ENCODE peak calls at places on chromosomes 7 and 10, in four cellular contexts. Z is A549, Q is H1, M is K562. G is an unnamed sample.

GRCh38 chr7:48074231-48074654 is 14.8 kb upstream of the UPP1 start:
- DNase-seq in Z (no peak), Q (no peak), M (no peak), G (no peak)

GRCh38 chr7:44980393-44981034 is 1.7 kb upstream of the MYO1G start:
- DNase-seq in Z (no peak), Q (peak; percentile 42), M (no peak), G (no peak)

GRCh38 chr10:123682477-123682876 is 16.3 kb downstream of the GPR26 start:
- DNase-seq in Z (no peak), Q (no peak), M (no peak), G (no peak)

GRCh38 chr10:74103560-74104248 is 46.9 kb downstream of the AP3M1 start:
- DNase-seq in Z (peak; percentile 51), Q (no peak), M (peak; percentile 31), G (no peak)

GRCh38 chr10:133335238-133336122 is 1.2 kb downstream of the CALY start:
- DNase-seq in Z (peak; percentile 80), Q (peak; percentile 83), M (peak; percentile 47), G (no peak)

GRCh38 chr7:117689421-117689820 is 183.8 kb downstream of the CTTNBP2 start:
- DNase-seq in Z (no peak), Q (no peak), M (no peak), G (no peak)

GRCh38 chr7:23261843-23262452 is 15.4 kb downstream of the GPNMB start:
- DNase-seq in Z (peak; percentile 76), Q (peak; percentile 73), M (peak; percentile 86), G (peak; percentile 58)

GRCh38 chr7:120168066-120168465 is 104.9 kb upstream of the KCND2 start:
- DNase-seq in Z (no peak), Q (no peak), M (no peak), G (no peak)

GRCh38 chr10:70598857-70599295 is 3.7 kb downstream of the PRF1 start:
- DNase-seq in Z (no peak), Q (peak; percentile 35), M (peak; percentile 69), G (no peak)

GRCh38 chr10:64519831-64520230 is 998.6 kb downstream of the REEP3 start:
- DNase-seq in Z (no peak), Q (no peak), M (peak; percentile 71), G (no peak)

GRCh38 chr10:73803680-73804286 is 7.6 kb downstream of the NDST2 start:
- DNase-seq in Z (no peak), Q (no peak), M (no peak), G (no peak)

GRCh38 chr10:69866688-69867461 is 65.2 kb downstream of the COL13A1 start:
- DNase-seq in Z (no peak), Q (peak; percentile 73), M (no peak), G (no peak)

GRCh38 chr10:30392564-30392990 is 41.4 kb upstream of the MAP3K8 start:
- DNase-seq in Z (peak; percentile 79), Q (peak; percentile 93), M (peak; percentile 87), G (peak; percentile 59)

GRCh38 chr7:107938448-107939250 is 47.7 kb downstream of the DLD start:
- DNase-seq in Z (no peak), Q (no peak), M (no peak), G (no peak)

GRCh38 chr10:50614444-50615137 is 9.2 kb downstream of the SGMS1 start:
- DNase-seq in Z (peak; percentile 22), Q (peak; percentile 66), M (peak; percentile 61), G (peak; percentile 53)

GRCh38 chr10:103040424-103040823 is 122.3 kb downstream of the CNNM2 start:
- DNase-seq in Z (no peak), Q (no peak), M (peak; percentile 46), G (no peak)

GRCh38 chr7:45112648-45113047 is 1.2 kb upstream of the TBRG4 start:
- DNase-seq in Z (no peak), Q (no peak), M (no peak), G (no peak)

GRCh38 chr7:138878847-138879246 is 80.9 kb upstream of the ATP6V0A4 start:
- DNase-seq in Z (no peak), Q (no peak), M (no peak), G (no peak)

GRCh38 chr10:62709200-62709599 is 95.3 kb upstream of the ADO start:
- DNase-seq in Z (no peak), Q (no peak), M (no peak), G (no peak)

GRCh38 chr10:132224343-132225072 is 37.8 kb downstream of the DPYSL4 start:
- DNase-seq in Z (no peak), Q (no peak), M (no peak), G (no peak)

GRCh38 chr10:47051741-47052238 is 140.6 kb downstream of the PTPN20 start:
- DNase-seq in Z (no peak), Q (no peak), M (no peak), G (no peak)

GRCh38 chr7:40918701-40919271 is 784.0 kb downstream of the SUGCT start:
- DNase-seq in Z (peak; percentile 17), Q (no peak), M (no peak), G (no peak)

GRCh38 chr10:34427911-34428216 is 387.2 kb downstream of the PARD3 start:
- DNase-seq in Z (peak; percentile 64), Q (no peak), M (no peak), G (no peak)

GRCh38 chr10:71696635-71697326 is 22.8 kb downstream of the C10orf105 start:
- DNase-seq in Z (peak; percentile 28), Q (peak; percentile 95), M (peak; percentile 90), G (peak; percentile 33)

GRCh38 chr7:142470336-142470830 is 212.5 kb upstream of the PRSS58 start:
- DNase-seq in Z (no peak), Q (no peak), M (no peak), G (no peak)

DNA sequence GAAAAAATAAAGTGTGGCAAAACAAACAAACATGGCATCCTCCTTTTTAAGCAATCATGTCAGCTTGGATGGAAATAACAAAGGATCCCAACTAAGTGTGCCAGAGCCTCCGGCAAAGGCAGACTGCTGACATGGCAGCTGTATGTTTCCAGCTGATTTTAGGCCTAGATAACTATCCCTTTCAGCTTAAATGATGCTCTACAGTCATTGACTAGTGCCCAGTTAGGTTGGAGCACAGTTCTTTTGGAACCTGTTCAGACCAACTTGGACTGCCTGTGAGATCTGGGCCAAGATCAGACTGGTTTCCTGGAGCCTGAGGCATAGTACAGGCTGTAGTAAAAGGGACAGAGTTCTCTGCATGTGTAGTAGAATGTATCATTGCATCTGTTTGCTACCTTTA is 128.7 kb downstream of the DYNC1I1 start:
- DNase-seq in Z (no peak), Q (no peak), M (no peak), G (no peak)
- TF ChIP-seq RNF2 in Z (no peak), Q (no peak), M (no peak), G (no peak)

DNA sequence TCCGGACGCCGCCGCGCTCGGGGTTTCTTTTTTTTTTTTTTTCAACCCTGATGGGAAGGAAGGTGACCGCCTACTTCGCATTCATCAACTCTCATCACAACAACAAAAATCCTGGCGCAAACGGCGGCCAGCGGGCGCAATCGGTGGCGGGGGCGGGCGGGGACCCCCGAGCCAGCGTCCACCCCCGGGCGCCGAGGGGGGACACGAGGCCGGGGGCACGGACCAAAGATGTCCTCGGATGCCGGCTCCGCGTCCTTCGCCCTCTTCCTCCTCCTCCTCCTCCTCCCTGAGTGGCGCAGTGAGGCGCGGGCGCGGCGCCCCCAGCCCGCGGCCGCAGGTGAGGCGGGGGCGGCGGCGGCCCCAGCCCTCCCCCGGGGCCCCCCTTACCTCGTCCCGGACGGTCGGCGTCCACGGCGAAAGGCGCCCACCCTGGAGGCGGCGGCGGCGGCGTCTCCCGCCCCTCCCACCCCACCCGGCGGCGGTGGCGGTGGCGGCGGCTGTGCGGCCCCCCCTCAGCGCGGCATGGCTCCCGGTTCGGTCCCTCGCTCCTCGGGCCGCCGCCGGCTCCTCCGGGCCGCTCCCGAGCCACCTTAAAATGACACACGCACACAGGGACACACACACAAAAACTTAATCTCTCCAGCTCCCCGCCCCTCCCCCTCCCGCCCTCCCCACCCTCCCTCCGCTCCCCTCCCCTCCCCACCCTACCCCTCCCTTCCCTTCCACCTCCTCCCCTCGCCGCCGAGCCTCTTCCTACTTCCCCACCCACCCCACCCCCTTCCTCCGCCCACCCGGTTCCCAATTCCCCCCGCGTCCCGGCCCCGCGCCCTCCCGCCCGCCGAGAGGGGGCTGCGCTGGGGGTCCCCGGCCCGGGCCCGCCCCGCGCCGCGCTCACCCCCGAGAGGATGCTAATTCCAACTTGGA is at the start of gene CTBP2:
- DNase-seq in Z (peak; percentile 78), Q (peak; percentile 68), M (peak; percentile 74), G (no peak)
- TF ChIP-seq RNF2 in Z (no peak), Q (no peak), M (no peak), G (no peak)

GRCh38 chr7:30572212-30572839 is 22.4 kb upstream of the GARS1 start:
- DNase-seq in Z (no peak), Q (no peak), M (no peak), G (no peak)

GRCh38 chr7:30575910-30576309 is 18.8 kb upstream of the GARS1 start:
- DNase-seq in Z (no peak), Q (no peak), M (no peak), G (no peak)
- TF ChIP-seq RNF2 in Z (no peak), Q (no peak), M (no peak), G (no peak)

GRCh38 chr7:116231543-116232401 is 21.4 kb downstream of the TES start:
- DNase-seq in Z (peak; percentile 58), Q (no peak), M (peak; percentile 32), G (peak; percentile 49)
- TF ChIP-seq RNF2 in Z (no peak), Q (no peak), M (no peak), G (no peak)

DNA sequence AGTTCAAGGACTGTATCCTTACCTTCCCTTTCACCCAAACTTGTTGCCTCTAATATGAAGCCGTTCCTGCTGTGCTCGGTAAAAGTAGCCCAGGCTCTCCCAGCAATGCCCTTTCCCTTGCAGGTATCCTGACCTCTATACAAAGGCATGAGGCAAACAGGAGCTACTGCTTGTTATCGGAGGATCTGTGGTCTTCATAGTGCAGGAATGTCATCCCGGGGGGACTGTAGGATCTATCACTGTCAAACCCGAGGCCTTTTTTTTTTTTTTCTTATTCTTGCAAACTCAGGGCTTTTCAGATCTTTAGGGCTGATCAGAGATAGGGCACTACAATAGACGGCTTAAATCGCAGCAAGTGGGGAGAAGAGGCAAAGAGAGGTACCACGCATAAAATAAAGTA is 1206.6 kb downstream of the TYW1 start:
- DNase-seq in Z (no peak), Q (no peak), M (no peak), G (no peak)
- TF ChIP-seq RNF2 in Z (no peak), Q (no peak), M (no peak), G (no peak)

GRCh38 chr10:43846187-43846680 is 197.6 kb upstream of the ZNF32 start:
- DNase-seq in Z (no peak), Q (no peak), M (no peak), G (no peak)

GRCh38 chr10:43843331-43844101 is 194.8 kb upstream of the ZNF32 start:
- DNase-seq in Z (no peak), Q (no peak), M (no peak), G (no peak)

GRCh38 chr10:43846968-43847367 is 198.3 kb upstream of the ZNF32 start:
- DNase-seq in Z (no peak), Q (no peak), M (no peak), G (no peak)

GRCh38 chr10:43844236-43844635 is 195.6 kb upstream of the ZNF32 start:
- DNase-seq in Z (no peak), Q (no peak), M (no peak), G (no peak)

DNA sequence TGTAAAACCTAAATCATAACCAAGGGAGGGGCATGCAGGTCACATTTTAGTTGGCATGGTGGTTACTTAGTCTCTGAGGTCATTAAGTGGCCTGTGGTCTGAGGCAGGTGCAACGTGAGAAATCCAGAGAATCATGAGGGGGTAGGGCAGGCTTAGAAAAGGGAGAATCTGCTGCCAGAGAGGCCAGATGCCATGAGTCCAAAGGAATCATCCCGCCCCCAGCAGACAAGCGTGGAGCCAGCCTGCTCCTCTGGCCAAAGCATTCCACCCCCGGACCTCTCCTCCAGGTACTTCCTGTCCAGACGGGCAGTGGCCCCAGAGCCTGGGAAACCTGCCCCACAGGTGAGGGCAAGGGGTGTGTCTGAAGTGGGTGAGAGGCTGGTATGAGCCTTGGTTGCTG is 196.4 kb upstream of the ZNF32 start:
- DNase-seq in Z (no peak), Q (no peak), M (no peak), G (no peak)
- TF ChIP-seq RNF2 in Z (no peak), Q (no peak), M (no peak), G (no peak)

G was measured in HepG2.